ENCODE peak calls at places on chromosomes 3 and 15, in five cellular contexts. A is esophagus muscularis mucosa, D is foreskin fibroblast, R is nephron progenitor cell, H is GM10248. W is an unnamed sample.

GRCh38 chr3:65650247-65650646 is 388.5 kb downstream of the MAGI1 start:
- DNase-seq in R (no peak), H (no peak), A (no peak), D (no peak), W (no peak)

GRCh38 chr3:184716652-184717607 is 5.1 kb upstream of the MAGEF1 start:
- DNase-seq in R (peak), D (peak), H (no peak), A (no peak), W (no peak)

GRCh38 chr3:172194702-172195392 is 155.5 kb downstream of the FNDC3B start:
- DNase-seq in A (no peak), H (no peak), D (no peak), R (no peak), W (no peak)

GRCh38 chr3:153284282-153284938 is 122.4 kb downstream of the RAP2B start:
- DNase-seq in H (peak), D (peak), A (no peak), R (no peak), W (peak)

GRCh38 chr3:44232407-44232806 is 9.3 kb upstream of the TOPAZ1 start:
- DNase-seq in H (no peak), R (no peak), D (no peak), A (no peak), W (no peak)

GRCh38 chr15:99454107-99454809 is 111.5 kb upstream of the MEF2A start:
- DNase-seq in H (no peak), D (no peak), R (no peak), A (no peak), W (no peak)

GRCh38 chr3:52521881-52522650 is 11.6 kb downstream of the NT5DC2 start:
- DNase-seq in A (no peak), R (no peak), H (no peak), D (no peak), W (no peak)

GRCh38 chr3:111012388-111013248 is 59.0 kb upstream of the NECTIN3 start:
- DNase-seq in A (no peak), D (no peak), R (no peak), H (no peak), W (no peak)

GRCh38 chr3:94162700-94163099 is 99.8 kb downstream of the NSUN3 start:
- DNase-seq in A (no peak), H (no peak), R (no peak), D (no peak), W (no peak)

GRCh38 chr15:39919740-39920509 is at the start of gene GPR176:
- DNase-seq in D (peak), A (no peak), H (peak), R (peak), W (peak)

GRCh38 chr3:127750226-127751031 is 71.9 kb downstream of the MGLL start:
- DNase-seq in H (no peak), A (no peak), R (no peak), D (peak), W (peak)

GRCh38 chr15:62619526-62619925 is 423.0 kb upstream of the TPM1 start:
- DNase-seq in A (no peak), D (no peak), H (no peak), R (no peak), W (no peak)

GRCh38 chr15:40793216-40793989 is 13.5 kb upstream of the ZFYVE19 start:
- DNase-seq in D (peak), A (no peak), R (no peak), H (no peak), W (no peak)

GRCh38 chr15:43492266-43492665 is 690 bp downstream of the TP53BP1 start:
- DNase-seq in D (no peak), A (no peak), H (no peak), R (no peak), W (no peak)

GRCh38 chr15:41284425-41285177 is 47.8 kb downstream of the OIP5 start:
- DNase-seq in A (no peak), H (no peak), R (no peak), D (peak), W (no peak)

GRCh38 chr15:59255647-59256380 is 49.2 kb downstream of the LDHAL6B start:
- DNase-seq in R (no peak), H (no peak), A (no peak), D (no peak), W (no peak)

GRCh38 chr15:89780601-89781000 is 4.5 kb downstream of the MESP2 start:
- DNase-seq in A (no peak), H (no peak), R (no peak), D (peak), W (no peak)

GRCh38 chr15:37109952-37110630 is 9.7 kb upstream of the MEIS2 start:
- DNase-seq in H (no peak), D (no peak), A (no peak), R (peak), W (no peak)

GRCh38 chr15:59516655-59517461 is 78.9 kb downstream of the FAM81A start:
- DNase-seq in A (no peak), D (no peak), H (peak), R (no peak), W (peak)

GRCh38 chr3:151743860-151744259 is 10.1 kb downstream of the AADACL2 start:
- DNase-seq in H (no peak), R (no peak), D (no peak), A (no peak), W (no peak)

GRCh38 chr3:42802876-42803799 is 1.2 kb downstream of the HIGD1A start:
- DNase-seq in D (peak), H (no peak), R (no peak), A (no peak), W (peak)

GRCh38 chr3:179606534-179607085 is 2.0 kb downstream of the NDUFB5 start:
- DNase-seq in H (peak), D (no peak), R (no peak), A (no peak), W (peak)

GRCh38 chr15:31331389-31331788 is 4.8 kb downstream of the KLF13 start:
- DNase-seq in D (no peak), R (no peak), H (no peak), A (no peak), W (no peak)

GRCh38 chr3:186536883-186537553 is 7.2 kb downstream of the CRYGS start:
- DNase-seq in H (no peak), A (no peak), R (no peak), D (peak), W (no peak)

GRCh38 chr3:16884084-16884747 is 539 bp upstream of the PLCL2 start:
- DNase-seq in A (no peak), D (peak), H (peak), R (peak), W (peak)

GRCh38 chr15:72319360-72319984 is 485 bp downstream of the CELF6 start:
- DNase-seq in H (peak), R (peak), A (peak), D (peak), W (peak)

GRCh38 chr3:171936231-171936841 is 93.2 kb downstream of the TMEM212 start:
- DNase-seq in D (peak), H (no peak), R (no peak), A (no peak), W (no peak)

GRCh38 chr15:71526061-71526460 is 284.3 kb upstream of the NR2E3 start:
- DNase-seq in H (no peak), D (no peak), A (no peak), R (no peak), W (no peak)

GRCh38 chr15:69751575-69751974 is 299.0 kb downstream of the RPLP1 start:
- DNase-seq in H (no peak), D (peak), A (peak), R (peak), W (no peak)

GRCh38 chr15:77454956-77455355 is 34.3 kb downstream of the HMG20A start:
- DNase-seq in A (no peak), R (no peak), H (no peak), D (peak), W (no peak)

GRCh38 chr15:41809526-41810220 is 18.2 kb upstream of the JMJD7 start:
- DNase-seq in A (no peak), H (no peak), R (no peak), D (no peak), W (no peak)

GRCh38 chr3:13105851-13106250 is 32.6 kb upstream of the IQSEC1 start:
- DNase-seq in A (no peak), H (no peak), R (no peak), D (no peak), W (no peak)

GRCh38 chr3:13108861-13109260 is 35.6 kb upstream of the IQSEC1 start:
- DNase-seq in D (no peak), R (no peak), H (no peak), A (no peak), W (no peak)

GRCh38 chr3:13109516-13109915 is 36.3 kb upstream of the IQSEC1 start:
- DNase-seq in R (no peak), H (no peak), A (no peak), D (no peak), W (no peak)

GRCh38 chr3:13106308-13106970 is 33.2 kb upstream of the IQSEC1 start:
- DNase-seq in D (peak), H (no peak), A (no peak), R (no peak), W (no peak)

DNA sequence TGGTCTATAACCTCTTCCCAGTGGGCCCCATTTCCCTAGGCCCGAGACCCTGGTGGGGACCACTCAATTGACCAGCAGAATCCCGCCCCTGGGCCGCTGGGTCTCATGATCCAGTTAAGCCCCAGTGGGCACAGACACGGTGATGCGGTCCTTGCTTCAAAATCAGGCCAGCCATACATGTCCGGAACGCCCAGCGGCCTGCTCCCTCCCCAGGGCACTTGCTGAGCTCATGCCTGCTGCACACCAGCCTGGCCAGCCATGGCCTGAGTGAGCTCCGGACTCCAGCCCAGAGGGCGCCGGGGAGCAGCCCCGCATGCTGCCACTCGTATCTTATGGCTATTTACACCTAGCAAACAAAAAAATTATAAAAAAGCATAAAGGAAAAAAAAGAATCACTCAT is 34.4 kb upstream of the IQSEC1 start:
- DNase-seq in H (no peak), R (no peak), D (no peak), A (no peak), W (no peak)
- TF ChIP-seq CTCF in H (no peak), R (no peak), D (no peak), A (no peak), W (no peak)

GRCh38 chr3:4898454-4899313 is 80.6 kb upstream of the BHLHE40 start:
- DNase-seq in A (no peak), H (peak), R (no peak), D (no peak), W (peak)
- TF ChIP-seq CTCF in A (no peak), H (no peak), R (no peak), D (no peak), W (no peak)

DNA sequence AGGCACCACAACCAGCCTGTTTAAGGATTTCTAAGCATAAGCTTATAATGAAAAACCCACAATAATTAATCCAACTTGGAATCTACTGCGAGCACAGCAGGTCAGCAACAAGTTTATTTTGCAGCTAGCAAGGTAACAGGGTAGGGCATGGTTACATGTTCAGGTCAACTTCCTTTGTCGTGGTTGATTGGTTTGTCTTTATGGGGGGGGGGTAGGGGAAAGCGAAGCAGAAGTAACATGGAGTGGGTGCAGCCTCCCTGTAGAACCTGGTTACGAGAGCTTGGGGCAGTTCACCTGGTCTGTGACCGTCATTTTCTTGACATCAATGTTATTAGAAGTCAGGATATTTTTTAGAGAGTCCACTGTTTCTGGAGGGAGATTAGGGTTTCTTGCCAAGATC is 15.1 kb downstream of the APOD start:
- DNase-seq in H (no peak), A (no peak), D (no peak), R (no peak), W (no peak)
- TF ChIP-seq CTCF in H (no peak), A (no peak), D (no peak), R (no peak), W (no peak)

DNA sequence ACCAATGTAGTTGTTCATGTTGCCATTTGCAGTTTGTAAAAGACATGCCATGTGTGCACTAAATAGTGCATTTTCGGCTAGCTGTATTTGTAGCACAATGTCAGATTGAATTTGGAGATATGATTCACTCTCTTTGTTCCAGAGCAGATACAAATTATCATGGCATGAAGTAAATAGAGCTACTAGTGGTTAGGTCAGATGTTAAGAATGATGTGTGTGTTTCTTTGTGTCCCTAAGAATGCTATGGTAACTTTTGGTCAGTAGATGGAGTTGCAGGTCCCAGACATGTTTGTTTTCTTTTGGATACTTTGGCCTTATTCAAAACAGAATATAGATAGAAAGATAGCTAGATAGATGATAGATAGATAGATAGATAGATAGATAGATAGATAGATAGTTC is 595.8 kb downstream of the NLGN1 start:
- DNase-seq in H (no peak), R (no peak), A (no peak), D (peak), W (peak)
- TF ChIP-seq CTCF in H (peak), R (no peak), A (no peak), D (peak), W (no peak)

GRCh38 chr3:139355937-139356336 is 12.1 kb downstream of the MRPS22 start:
- DNase-seq in D (no peak), A (no peak), R (no peak), H (no peak), W (no peak)

GRCh38 chr3:139354661-139355060 is 10.8 kb downstream of the MRPS22 start:
- DNase-seq in H (no peak), A (no peak), D (no peak), R (no peak), W (no peak)

GRCh38 chr3:139357899-139358298 is 14.1 kb downstream of the MRPS22 start:
- DNase-seq in D (no peak), H (peak), A (no peak), R (no peak), W (peak)

GRCh38 chr3:139355502-139355901 is 11.7 kb downstream of the MRPS22 start:
- DNase-seq in H (no peak), A (no peak), D (peak), R (no peak), W (no peak)

GRCh38 chr3:139353920-139354556 is 10.2 kb downstream of the MRPS22 start:
- DNase-seq in D (peak), H (no peak), A (no peak), R (no peak), W (no peak)
- TF ChIP-seq CTCF in D (peak), H (peak), A (peak), R (peak), W (no peak)

DNA sequence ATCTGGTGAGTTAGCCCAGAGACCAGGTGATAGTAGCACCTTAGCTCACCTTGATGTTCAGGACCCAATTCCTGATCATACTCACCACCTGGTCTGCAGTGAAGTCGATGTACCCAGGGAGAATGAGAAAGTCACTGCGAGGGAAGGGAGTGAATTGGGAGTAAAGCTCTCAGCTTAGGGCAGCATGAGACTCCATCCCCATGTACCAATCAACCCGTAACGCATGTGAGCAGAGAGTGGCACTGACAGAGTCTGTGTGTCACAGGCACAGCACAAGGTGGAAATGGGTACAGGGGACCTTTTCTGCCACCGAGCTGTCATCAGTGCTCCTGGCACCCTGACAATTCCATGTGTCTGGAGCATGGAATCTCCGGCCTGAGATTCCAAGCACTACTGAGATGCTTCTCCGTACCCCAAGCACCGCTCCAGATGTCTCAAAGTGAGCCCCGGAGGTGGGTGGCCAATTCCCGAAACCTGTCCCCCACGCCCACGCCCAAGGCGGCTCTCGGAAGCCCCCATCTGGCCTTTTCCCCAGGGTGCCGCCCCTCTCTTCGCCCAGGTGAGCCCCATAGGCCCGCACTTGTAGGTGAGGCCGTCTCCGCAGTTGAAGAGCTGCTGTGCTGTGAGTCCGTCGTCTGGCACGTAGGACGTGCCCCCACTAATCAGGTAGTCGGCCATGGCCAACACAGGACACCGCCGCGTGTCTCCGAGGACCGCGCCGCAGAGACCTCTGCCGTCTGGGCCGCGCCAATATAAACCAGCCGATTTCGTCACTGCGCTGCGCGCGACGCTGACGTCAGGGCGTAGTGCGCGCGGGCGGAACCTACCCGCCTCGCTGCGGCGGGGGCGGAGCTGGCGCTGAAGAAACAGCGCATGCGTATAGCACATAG is at the start of gene IMPDH2:
- DNase-seq in H (peak), D (peak), R (peak), A (peak), W (peak)
- TF ChIP-seq CTCF in H (peak), D (no peak), R (no peak), A (no peak), W (no peak)